ENCODE peak calls at places on chromosomes 13 and 19, in five cellular contexts. S is GM12878, W is suprapubic skin, K is transverse colon, Q is K562. D is an unnamed sample. For H3K9me3, the result is how much of the 10 kb centered on the place peaks cover.

GRCh38 chr13:106033634-106034033 is 501.8 kb downstream of the EFNB2 start:
- DNase-seq in S (no peak), W (no peak), K (no peak), Q (no peak), D (no peak)

GRCh38 chr19:8731428-8732169 is 10.2 kb downstream of the OR2Z1 start:
- DNase-seq in S (no peak), W (no peak), K (no peak), Q (no peak), D (no peak)

GRCh38 chr19:996051-996838 is 4.0 kb upstream of the GRIN3B start:
- DNase-seq in S (no peak), W (no peak), K (peak), Q (peak), D (no peak)

GRCh38 chr19:31610036-31610435 is 260.8 kb upstream of the TSHZ3 start:
- DNase-seq in S (no peak), W (no peak), K (no peak), Q (no peak), D (no peak)

GRCh38 chr19:3292958-3293529 is 68.6 kb downstream of the CELF5 start:
- DNase-seq in S (no peak), W (no peak), K (peak), Q (no peak), D (no peak)

GRCh38 chr19:3506384-3507340 is 551 bp downstream of the FZR1 start:
- DNase-seq in S (no peak), W (peak), K (peak), Q (peak), D (no peak)

GRCh38 chr19:14146789-14147216 is 10.4 kb upstream of the ASF1B start:
- DNase-seq in S (no peak), W (no peak), K (no peak), Q (no peak), D (no peak)

GRCh38 chr19:38658462-38659306 is 11.2 kb downstream of the ACTN4 start:
- DNase-seq in S (no peak), W (no peak), K (peak), Q (no peak), D (no peak)

GRCh38 chr13:73938375-73939070 is 195.7 kb downstream of the KLF12 start:
- DNase-seq in S (no peak), W (no peak), K (no peak), Q (no peak), D (no peak)

GRCh38 chr19:58388175-58388526 is 1.1 kb downstream of the RPS5 start:
- DNase-seq in S (no peak), W (no peak), K (no peak), Q (no peak), D (no peak)

GRCh38 chr13:94080527-94080926 is 399.0 kb downstream of the DCT start:
- DNase-seq in S (no peak), W (no peak), K (no peak), Q (no peak), D (no peak)

GRCh38 chr19:29878973-29879654 is 62.9 kb upstream of the URI1 start:
- DNase-seq in S (no peak), W (no peak), K (no peak), Q (peak), D (peak)

GRCh38 chr13:72141845-72142470 is 275.0 kb upstream of the DACH1 start:
- DNase-seq in S (no peak), W (no peak), K (no peak), Q (no peak), D (no peak)

GRCh38 chr19:41548954-41549688 is 26.8 kb upstream of the CEACAM21 start:
- DNase-seq in S (no peak), W (no peak), K (peak), Q (no peak), D (no peak)

GRCh38 chr13:112905086-112905485 is 63.9 kb upstream of the MCF2L start:
- DNase-seq in S (no peak), W (no peak), K (no peak), Q (no peak), D (no peak)

GRCh38 chr19:35501684-35502083 is 11.4 kb upstream of the KRTDAP start:
- DNase-seq in S (no peak), W (no peak), K (peak), Q (no peak), D (no peak)

GRCh38 chr19:19737559-19738332 is 4.8 kb upstream of the ZNF14 start:
- DNase-seq in S (no peak), W (no peak), K (no peak), Q (no peak), D (no peak)

GRCh38 chr13:49561064-49561410 is 24.3 kb downstream of the RCBTB1 start:
- DNase-seq in S (no peak), W (no peak), K (no peak), Q (no peak), D (no peak)

GRCh38 chr19:2663920-2664571 is 38.4 kb downstream of the GNG7 start:
- DNase-seq in S (no peak), W (no peak), K (peak), Q (no peak), D (no peak)

GRCh38 chr13:96109125-96109524 is 19.2 kb downstream of the HS6ST3 start:
- DNase-seq in S (no peak), W (no peak), K (no peak), Q (no peak), D (no peak)

DNA sequence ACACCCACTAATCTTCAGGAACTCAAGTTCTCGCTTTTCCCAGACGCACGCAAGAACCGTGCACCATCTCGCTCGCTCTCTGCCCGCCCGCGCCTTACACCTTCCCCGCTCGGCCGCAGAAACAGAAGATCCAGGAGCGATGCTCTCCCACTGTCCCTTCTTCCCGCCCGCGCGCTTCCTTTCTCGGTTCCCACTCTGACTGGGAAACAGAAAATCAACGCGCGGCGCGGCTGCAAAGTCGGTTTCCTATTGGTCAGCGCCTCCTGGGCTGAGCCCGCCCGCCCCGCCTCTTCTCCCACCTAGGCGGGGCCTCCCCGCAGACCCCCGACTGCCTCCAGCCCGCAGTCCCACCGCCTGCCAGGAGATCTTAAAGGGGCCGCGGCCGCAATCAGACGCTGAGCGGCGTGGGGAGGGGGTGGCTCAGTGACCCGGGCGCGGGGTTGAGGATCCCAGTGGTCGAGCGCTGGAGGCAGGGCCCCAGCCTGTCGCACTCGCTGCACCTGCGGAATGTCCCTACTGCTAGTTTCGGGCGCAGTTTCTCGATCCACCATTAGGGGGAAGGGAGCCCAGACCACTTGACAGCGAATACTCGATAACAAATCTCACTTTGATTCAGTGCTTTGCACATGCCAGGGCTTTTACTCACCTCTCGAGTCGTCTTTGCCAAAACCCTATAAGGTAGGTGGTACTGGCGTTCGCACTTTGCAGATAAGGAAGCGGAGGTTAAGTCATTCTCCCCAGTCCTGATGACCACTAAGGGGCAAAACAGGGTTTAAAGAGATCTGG is 700 bp upstream of the SLC25A23 start:
- DNase-seq in S (peak), W (peak), K (peak), Q (peak), D (peak)
- TF ChIP-seq EP300 in S (no peak), W (no peak), K (no peak), Q (no peak), D (peak)

DNA sequence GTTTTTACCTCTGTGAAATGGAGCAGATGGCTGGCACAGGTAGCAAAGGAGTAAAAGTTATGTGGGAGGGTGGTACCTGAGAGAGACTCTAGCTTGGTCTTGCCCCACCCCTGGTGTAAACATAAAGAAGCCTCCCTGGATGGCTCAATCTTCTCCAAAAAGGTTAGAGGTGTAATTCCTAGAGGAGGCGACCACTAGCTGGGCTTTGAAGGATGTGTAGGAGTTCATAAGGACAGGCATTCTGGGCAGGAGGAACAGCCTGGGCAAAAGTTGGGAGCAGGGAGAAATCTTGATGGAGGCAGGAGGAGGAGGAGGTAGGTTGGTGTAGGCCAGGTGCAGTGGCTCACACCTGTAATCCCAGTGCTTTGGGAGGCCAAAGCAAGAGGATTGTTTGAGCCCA is 7.8 kb upstream of the ICAM4 start:
- DNase-seq in S (no peak), W (no peak), K (no peak), Q (no peak), D (no peak)
- H3K9me3 ChIP-seq in S (under half), W (under half), K (under half), Q (under half), D (under half)

DNA sequence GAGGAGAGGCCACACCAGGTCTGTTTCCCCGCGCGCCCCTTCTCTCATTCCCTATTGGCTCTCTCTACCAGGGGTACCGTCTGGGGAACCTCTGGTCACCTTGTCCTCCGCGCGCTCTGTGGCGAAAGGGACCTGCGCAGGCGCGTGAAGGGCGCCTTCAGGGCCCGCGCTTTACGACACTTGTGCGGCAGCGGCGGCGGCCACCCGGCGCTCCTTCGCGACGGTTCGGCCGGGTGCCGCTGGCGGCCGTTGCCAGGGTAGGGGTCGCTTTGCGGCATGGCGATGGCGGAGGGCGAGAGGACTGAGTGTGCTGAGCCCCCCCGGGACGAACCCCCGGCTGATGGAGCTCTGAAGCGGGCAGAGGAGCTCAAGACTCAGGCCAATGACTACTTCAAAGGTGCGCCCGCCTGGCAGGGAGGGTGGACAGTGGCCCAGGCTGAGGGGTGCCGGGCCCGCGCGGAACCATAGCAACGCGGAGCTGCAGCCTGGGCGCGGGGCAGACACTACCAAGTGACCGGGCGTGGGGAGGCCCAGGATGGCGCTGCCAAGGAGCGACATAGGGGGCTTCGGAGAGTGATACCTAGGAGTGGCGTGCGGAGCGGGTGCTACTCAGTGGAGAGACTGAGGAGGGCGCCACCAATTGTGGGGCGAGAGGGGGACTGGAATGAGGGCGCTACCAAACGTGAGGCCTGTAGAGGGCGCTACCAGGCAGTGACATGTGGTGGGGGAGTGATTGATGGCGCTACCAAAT is at the start of gene PPP5C:
- DNase-seq in S (peak), W (peak), K (peak), Q (peak), D (peak)
- TF ChIP-seq EP300 in S (no peak), W (no peak), K (no peak), Q (no peak), D (peak)

GRCh38 chr19:42697884-42698283 is 42.4 kb downstream of the PSG3 start:
- DNase-seq in S (no peak), W (no peak), K (no peak), Q (no peak), D (no peak)

GRCh38 chr19:42693760-42694350 is 46.4 kb downstream of the PSG3 start:
- DNase-seq in S (no peak), W (no peak), K (no peak), Q (peak), D (no peak)

DNA sequence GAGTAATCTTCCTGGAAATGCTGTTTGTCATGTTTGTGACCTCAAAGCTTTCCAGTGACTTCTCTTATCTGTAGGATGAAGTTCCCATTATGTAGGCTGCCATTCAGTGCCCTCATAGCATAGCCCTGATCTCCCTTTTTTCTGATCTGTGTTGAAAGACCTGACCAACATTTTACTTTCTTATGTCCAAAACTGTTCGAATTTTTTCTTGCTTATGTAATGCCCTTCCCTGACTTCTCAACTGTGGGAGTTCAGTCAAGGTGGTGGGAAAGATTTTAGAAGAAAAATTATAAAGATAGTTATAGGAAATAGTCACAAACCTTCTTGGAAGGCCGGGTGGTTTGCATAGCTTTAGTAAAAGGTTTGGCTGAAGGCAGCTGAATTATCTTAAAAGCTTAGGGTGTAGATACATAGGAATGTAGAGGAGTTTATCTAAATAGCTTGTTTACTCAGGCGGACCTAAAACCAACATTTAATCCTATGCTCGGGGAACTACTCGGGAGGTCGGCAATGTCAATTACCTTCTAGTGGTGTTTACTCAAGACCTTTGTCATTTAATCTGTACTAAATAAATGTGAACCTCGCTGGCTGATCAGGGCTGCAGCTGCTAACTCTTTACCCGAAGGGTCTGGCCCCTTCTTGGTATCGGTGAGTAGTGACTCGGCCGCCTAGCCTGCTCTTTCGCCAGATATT is 44.3 kb downstream of the PSG3 start:
- DNase-seq in S (no peak), W (no peak), K (no peak), Q (no peak), D (no peak)
- H3K9me3 ChIP-seq in S (under half), W (under half), K (under half), Q (under half), D (under half)

DNA sequence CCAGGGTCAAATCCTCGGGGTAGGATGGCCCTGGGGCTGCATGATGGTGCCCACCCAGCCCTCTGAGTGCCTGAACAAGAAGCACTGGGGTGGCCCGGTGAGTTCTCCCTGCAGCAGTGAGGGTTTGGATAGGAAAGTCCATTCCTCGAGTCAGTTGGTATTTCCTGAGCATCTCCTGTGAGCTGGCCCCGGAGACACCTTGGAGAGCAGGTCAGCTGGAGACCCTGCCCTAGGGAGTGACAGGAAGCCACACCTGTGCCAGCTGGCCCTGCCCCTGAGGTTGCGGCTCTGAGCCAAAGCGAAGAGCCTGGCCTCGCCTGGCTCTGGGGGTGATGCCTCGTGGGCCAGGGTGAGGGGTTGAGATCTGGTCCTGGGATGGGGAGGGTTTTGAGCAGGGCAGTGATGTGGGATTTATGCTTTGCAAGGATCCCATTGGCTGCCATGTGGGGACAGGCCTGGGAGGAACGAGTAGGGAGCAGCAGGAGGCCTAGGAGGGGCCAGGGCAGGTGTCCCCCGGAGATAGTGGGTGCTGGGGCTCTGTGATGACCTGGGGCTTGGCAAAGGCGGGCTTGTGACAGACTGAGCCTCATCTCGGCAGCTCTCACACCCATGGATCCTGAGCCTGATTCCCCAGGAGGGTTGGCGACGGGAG is 16.0 kb downstream of the CRTC1 start:
- DNase-seq in S (no peak), W (no peak), K (peak), Q (peak), D (no peak)
- TF ChIP-seq EP300 in S (no peak), W (no peak), K (no peak), Q (no peak), D (no peak)

GRCh38 chr19:56562766-56563165 is 4.5 kb upstream of the ZNF470 start:
- DNase-seq in S (no peak), W (no peak), K (no peak), Q (no peak), D (no peak)

GRCh38 chr19:56566904-56567273 is 379 bp upstream of the ZNF470 start:
- DNase-seq in S (no peak), W (peak), K (peak), Q (no peak), D (no peak)

DNA sequence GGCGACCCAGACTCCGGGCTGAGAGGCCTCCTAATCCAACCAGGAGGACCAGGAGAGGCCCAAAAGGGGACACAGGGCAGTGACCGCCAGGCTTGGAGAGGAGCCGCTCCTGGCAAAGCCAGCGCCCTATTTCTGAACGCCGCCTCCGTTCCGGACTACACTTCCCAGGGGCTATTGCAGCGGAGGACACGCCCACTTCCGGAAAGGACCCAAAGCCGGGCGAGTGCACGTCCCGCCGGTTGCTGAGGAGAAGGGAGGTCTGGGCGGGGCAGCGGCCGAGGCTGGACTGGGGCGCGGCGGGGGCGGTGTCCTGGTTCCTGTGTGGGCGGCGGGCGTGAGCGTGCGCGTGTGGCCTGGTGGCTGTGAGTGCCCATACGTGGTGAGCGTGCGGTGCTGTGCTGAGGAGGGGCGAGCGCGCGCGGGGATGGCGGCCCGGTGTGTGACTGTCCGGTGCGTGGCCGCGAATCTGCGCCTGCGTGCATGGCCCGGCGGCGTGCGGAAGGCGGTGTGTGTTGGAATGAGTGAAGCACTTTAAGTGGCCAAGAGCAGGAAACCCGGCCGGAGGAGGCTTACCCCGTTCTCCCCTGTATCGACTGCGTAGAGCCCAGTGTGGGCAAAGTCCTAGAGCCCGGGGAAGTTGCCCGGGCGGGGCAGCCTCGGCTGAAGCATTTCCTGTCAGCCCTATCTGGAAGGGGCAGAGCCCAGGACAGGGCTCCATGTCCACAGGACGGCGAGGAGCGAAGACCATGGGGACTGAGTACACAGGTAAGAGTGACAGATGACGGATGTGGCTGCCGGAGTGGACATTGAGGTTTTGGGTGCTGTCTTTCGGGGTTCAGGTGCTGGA is at the start of gene ZNF470:
- DNase-seq in S (peak), W (peak), K (peak), Q (peak), D (peak)
- H3K9me3 ChIP-seq in S (under half), W (under half), K (half or more), Q (under half), D (half or more)